ENCODE peak calls at places on chromosomes 6 and 20, in nine cellular contexts. S is PC-3, A is HCT116, Q is GM23248, P is OCI-LY7, C is neural progenitor cell, Z is hepatocyte, W is MM.1S, H is SK-N-SH. O is an unnamed sample.

GRCh38 chr20:4225778-4226177 is 210.4 kb upstream of the RNF24 start:
- DNase-seq in S (peak; percentile 91), A (no peak), Q (peak; percentile 97), P (no peak), C (no peak), Z (peak; percentile 41), W (no peak), H (no peak), O (no peak)

GRCh38 chr6:22582806-22583205 is 13.4 kb downstream of the HDGFL1 start:
- DNase-seq in S (no peak), A (no peak), Q (no peak), P (no peak), C (no peak), Z (no peak), W (no peak), H (no peak), O (no peak)

GRCh38 chr6:143288923-143289322 is 161.6 kb downstream of the ADAT2 start:
- DNase-seq in S (no peak), A (no peak), Q (no peak), P (no peak), C (no peak), Z (no peak), W (no peak), H (no peak), O (peak; percentile 77)

GRCh38 chr20:17504326-17504897 is 26.8 kb downstream of the BFSP1 start:
- DNase-seq in S (no peak), A (no peak), Q (no peak), P (no peak), C (no peak), Z (no peak), W (peak; percentile 11), H (peak; percentile 52), O (peak; percentile 30)

GRCh38 chr6:131741688-131742393 is 31.0 kb upstream of the CTAGE9 start:
- DNase-seq in S (no peak), A (no peak), Q (no peak), P (no peak), C (no peak), Z (no peak), W (no peak), H (no peak), O (no peak)

GRCh38 chr6:37125779-37126553 is 44.0 kb upstream of the PIM1 start:
- DNase-seq in S (no peak), A (no peak), Q (no peak), P (no peak), C (peak; percentile 94), Z (peak; percentile 49), W (no peak), H (no peak), O (peak; percentile 98)

GRCh38 chr6:159169557-159170332 is 545 bp downstream of the FNDC1 start:
- DNase-seq in S (no peak), A (no peak), Q (peak; percentile 84), P (no peak), C (peak; percentile 75), Z (peak; percentile 76), W (no peak), H (peak; percentile 47), O (peak; percentile 86)

GRCh38 chr6:73047801-73048200 is 177.5 kb downstream of the KHDC1L start:
- DNase-seq in S (no peak), A (no peak), Q (no peak), P (no peak), C (no peak), Z (no peak), W (no peak), H (no peak), O (no peak)

GRCh38 chr20:49567421-49568256 is at the start of gene PTGIS:
- DNase-seq in S (no peak), A (no peak), Q (peak; percentile 84), P (no peak), C (peak; percentile 91), Z (peak; percentile 73), W (no peak), H (peak; percentile 87), O (peak; percentile 86)

GRCh38 chr20:23152308-23152892 is 66.3 kb upstream of the CD93 start:
- DNase-seq in S (no peak), A (no peak), Q (peak; percentile 97), P (no peak), C (no peak), Z (peak; percentile 87), W (no peak), H (no peak), O (no peak)

GRCh38 chr6:104253236-104253635 is 606.5 kb downstream of the HACE1 start:
- DNase-seq in S (peak; percentile 22), A (no peak), Q (no peak), P (no peak), C (no peak), Z (no peak), W (no peak), H (no peak), O (no peak)

GRCh38 chr6:152185158-152185574 is 377.7 kb downstream of the ESR1 start:
- DNase-seq in S (no peak), A (no peak), Q (no peak), P (peak; percentile 61), C (no peak), Z (no peak), W (peak; percentile 25), H (no peak), O (no peak)

GRCh38 chr20:25178563-25179438 is 16.7 kb upstream of the ENTPD6 start:
- DNase-seq in S (peak; percentile 99), A (peak; percentile 61), Q (peak; percentile 92), P (peak; percentile 37), C (peak; percentile 71), Z (peak; percentile 62), W (peak; percentile 48), H (peak; percentile 65), O (peak; percentile 75)

GRCh38 chr6:52603000-52603795 is 26.3 kb upstream of the TRAM2 start:
- DNase-seq in S (peak; percentile 47), A (no peak), Q (peak; percentile 84), P (peak; percentile 42), C (no peak), Z (peak; percentile 51), W (no peak), H (no peak), O (no peak)

GRCh38 chr20:50577175-50578018 is 67.2 kb downstream of the PTPN1 start:
- DNase-seq in S (no peak), A (no peak), Q (no peak), P (no peak), C (no peak), Z (no peak), W (no peak), H (peak; percentile 74), O (no peak)

GRCh38 chr20:37518606-37519507 is 2.2 kb upstream of the NNAT start:
- DNase-seq in S (no peak), A (no peak), Q (no peak), P (no peak), C (peak; percentile 46), Z (no peak), W (no peak), H (no peak), O (no peak)

GRCh38 chr20:63421913-63422312 is 50.5 kb downstream of the KCNQ2 start:
- DNase-seq in S (no peak), A (no peak), Q (no peak), P (no peak), C (no peak), Z (no peak), W (no peak), H (no peak), O (no peak)

GRCh38 chr6:27297857-27298730 is 14.0 kb downstream of the POM121L2 start:
- DNase-seq in S (peak; percentile 91), A (peak; percentile 70), Q (peak; percentile 26), P (no peak), C (peak; percentile 68), Z (peak; percentile 27), W (no peak), H (no peak), O (peak; percentile 85)

GRCh38 chr6:40918035-40918651 is 120.9 kb downstream of the UNC5CL start:
- DNase-seq in S (no peak), A (no peak), Q (no peak), P (no peak), C (peak; percentile 5), Z (no peak), W (no peak), H (no peak), O (peak; percentile 10)

DNA sequence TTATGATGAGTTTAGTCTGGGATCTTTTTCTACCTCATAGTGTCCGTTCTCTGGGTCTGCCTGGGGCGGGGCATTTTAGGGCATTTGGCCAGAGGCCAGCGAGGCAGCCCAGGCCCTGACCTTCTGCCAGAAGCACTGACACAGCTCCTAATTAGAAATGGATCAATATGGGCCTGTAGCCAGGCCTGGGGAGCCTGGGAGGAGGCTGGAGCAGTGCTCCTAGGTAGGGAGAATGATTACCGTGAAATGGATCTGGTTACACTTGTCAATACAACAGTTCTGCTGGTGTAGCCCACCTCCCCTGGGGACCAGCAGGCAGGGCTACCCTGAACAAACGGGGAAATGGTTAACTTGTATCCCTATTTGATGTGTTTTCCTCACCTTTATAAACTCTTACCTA is 23.0 kb downstream of the RALY start:
- DNase-seq in S (no peak), A (no peak), Q (no peak), P (no peak), C (no peak), Z (no peak), W (no peak), H (no peak), O (no peak)
- H3K4me1 ChIP-seq in S (peaks cover 8% of the 10 kb centered on the region), A (no peaks in the 10 kb centered on the region), Q (peaks cover 14% of the 10 kb centered on the region), P (peaks cover 35% of the 10 kb centered on the region), C (peaks cover 34% of the 10 kb centered on the region), Z (peaks cover 3% of the 10 kb centered on the region), W (peaks cover 78% of the 10 kb centered on the region), H (peaks cover 44% of the 10 kb centered on the region), O (peaks cover 62% of the 10 kb centered on the region)

DNA sequence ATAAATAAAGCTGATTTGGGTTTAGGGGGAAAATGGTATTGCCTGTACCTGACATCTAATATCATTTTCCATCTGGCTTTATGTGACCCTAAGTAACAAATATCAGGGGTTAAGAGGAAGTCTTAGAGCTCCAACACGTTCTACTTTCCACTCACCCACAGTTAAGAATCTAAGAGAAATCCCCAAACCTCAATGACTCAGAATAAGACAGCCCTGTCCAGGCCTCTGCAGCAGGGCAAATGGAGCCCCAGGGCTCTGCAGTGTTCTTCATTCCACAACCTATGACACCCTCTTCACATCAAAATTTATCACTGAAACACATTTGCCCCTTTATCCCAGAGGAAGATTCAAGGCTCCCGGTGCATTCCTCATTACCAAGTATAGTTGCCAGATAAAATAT is 20.3 kb upstream of the TENT5A start:
- DNase-seq in S (peak; percentile 70), A (no peak), Q (peak; percentile 87), P (no peak), C (no peak), Z (no peak), W (no peak), H (no peak), O (no peak)
- TF ChIP-seq EZH2phosphoT487 in S (no peak), A (no peak), Q (no peak), P (no peak), C (no peak), Z (no peak), W (no peak), H (no peak), O (no peak)

DNA sequence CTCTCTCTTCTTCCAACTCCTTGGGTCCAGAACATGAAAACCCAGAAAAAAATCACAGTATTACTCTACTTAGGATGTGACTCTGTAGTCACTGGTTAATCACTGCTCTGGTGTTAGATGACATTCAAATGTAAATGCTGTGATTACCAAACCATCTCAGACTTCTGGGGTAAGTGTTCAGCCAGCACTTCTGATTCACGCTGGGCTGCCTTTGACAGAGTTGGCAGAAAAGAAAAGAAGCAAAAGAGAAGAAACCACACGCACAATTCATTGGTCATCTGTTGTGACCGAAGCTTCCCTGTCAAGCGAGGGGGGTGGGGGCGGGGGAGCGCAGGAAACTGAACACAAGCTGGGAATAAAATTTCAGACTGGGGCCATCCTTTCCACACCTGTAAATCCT is 82.7 kb downstream of the PSMG4 start:
- DNase-seq in S (no peak), A (no peak), Q (peak; percentile 97), P (no peak), C (peak; percentile 69), Z (no peak), W (no peak), H (no peak), O (peak; percentile 54)
- H3K4me1 ChIP-seq in S (peaks cover 12% of the 10 kb centered on the region), A (peaks cover 19% of the 10 kb centered on the region), Q (peaks cover 44% of the 10 kb centered on the region), P (peaks cover 7% of the 10 kb centered on the region), C (peaks cover 74% of the 10 kb centered on the region), Z (peaks cover 26% of the 10 kb centered on the region), W (peaks cover 15% of the 10 kb centered on the region), H (no peaks in the 10 kb centered on the region), O (peaks cover 78% of the 10 kb centered on the region)

GRCh38 chr20:11917663-11918062 is at the start of gene BTBD3:
- DNase-seq in S (no peak), A (no peak), Q (peak; percentile 64), P (no peak), C (peak; percentile 16), Z (peak; percentile 39), W (peak; percentile 93), H (peak; percentile 39), O (no peak)
- TF ChIP-seq EZH2phosphoT487 in S (no peak), A (no peak), Q (no peak), P (no peak), C (no peak), Z (no peak), W (no peak), H (no peak), O (no peak)

O was measured in GM23338.